ENCODE peak calls at places on chromosomes 5 and 9, in nine cellular contexts. I is A549, G is SK-N-SH, U is epithelial cell of esophagus, C is tibial artery, D is AG04450, R is HL-60, X is aorta, V is suprapubic skin. W is an unnamed sample.

GRCh38 chr5:78328585-78329173 is 31.7 kb upstream of the SCAMP1 start:
- DNase-seq in I (no peak), G (no peak), U (peak), C (no peak), D (peak), R (no peak), X (no peak), V (no peak), W (no peak)

GRCh38 chr5:41951224-41951623 is 26.1 kb downstream of the FBXO4 start:
- DNase-seq in I (no peak), G (no peak), U (no peak), C (no peak), D (no peak), R (no peak), X (no peak), V (no peak), W (no peak)

GRCh38 chr5:166211640-166212039 is 2079.8 kb upstream of the WWC1 start:
- DNase-seq in I (no peak), G (no peak), U (no peak), C (no peak), D (no peak), R (no peak), X (no peak), V (no peak), W (no peak)

GRCh38 chr5:141869514-141869913 is 8.7 kb downstream of the PCDH1 start:
- DNase-seq in I (no peak), G (no peak), U (peak), C (peak), D (no peak), R (no peak), X (no peak), V (no peak), W (no peak)

GRCh38 chr5:152404494-152404893 is 585 bp downstream of the NMUR2 start:
- DNase-seq in I (no peak), G (no peak), U (no peak), C (no peak), D (no peak), R (no peak), X (no peak), V (no peak), W (no peak)

GRCh38 chr5:128083811-128084227 is 253 bp downstream of the SLC12A2 start:
- DNase-seq in I (peak), G (peak), U (no peak), C (peak), D (no peak), R (no peak), X (no peak), V (no peak), W (no peak)

GRCh38 chr5:31496301-31496700 is 35.6 kb downstream of the DROSHA start:
- DNase-seq in I (no peak), G (no peak), U (no peak), C (no peak), D (no peak), R (no peak), X (no peak), V (no peak), W (no peak)

GRCh38 chr5:172411423-172412111 is 42.8 kb downstream of the SH3PXD2B start:
- DNase-seq in I (no peak), G (no peak), U (no peak), C (no peak), D (no peak), R (no peak), X (no peak), V (no peak), W (no peak)

GRCh38 chr9:69180670-69181069 is 6.6 kb downstream of the TJP2 start:
- DNase-seq in I (peak), G (peak), U (peak), C (peak), D (peak), R (peak), X (peak), V (no peak), W (peak)

GRCh38 chr5:68449380-68449779 is 233.8 kb downstream of the PIK3R1 start:
- DNase-seq in I (no peak), G (no peak), U (no peak), C (peak), D (no peak), R (no peak), X (peak), V (no peak), W (no peak)

GRCh38 chr5:19042106-19042505 is 945.9 kb downstream of the CDH18 start:
- DNase-seq in I (no peak), G (no peak), U (no peak), C (no peak), D (no peak), R (no peak), X (no peak), V (no peak), W (no peak)

GRCh38 chr5:170228756-170229459 is 3.9 kb upstream of the C5orf58 start:
- DNase-seq in I (no peak), G (no peak), U (no peak), C (no peak), D (no peak), R (no peak), X (no peak), V (no peak), W (no peak)

DNA sequence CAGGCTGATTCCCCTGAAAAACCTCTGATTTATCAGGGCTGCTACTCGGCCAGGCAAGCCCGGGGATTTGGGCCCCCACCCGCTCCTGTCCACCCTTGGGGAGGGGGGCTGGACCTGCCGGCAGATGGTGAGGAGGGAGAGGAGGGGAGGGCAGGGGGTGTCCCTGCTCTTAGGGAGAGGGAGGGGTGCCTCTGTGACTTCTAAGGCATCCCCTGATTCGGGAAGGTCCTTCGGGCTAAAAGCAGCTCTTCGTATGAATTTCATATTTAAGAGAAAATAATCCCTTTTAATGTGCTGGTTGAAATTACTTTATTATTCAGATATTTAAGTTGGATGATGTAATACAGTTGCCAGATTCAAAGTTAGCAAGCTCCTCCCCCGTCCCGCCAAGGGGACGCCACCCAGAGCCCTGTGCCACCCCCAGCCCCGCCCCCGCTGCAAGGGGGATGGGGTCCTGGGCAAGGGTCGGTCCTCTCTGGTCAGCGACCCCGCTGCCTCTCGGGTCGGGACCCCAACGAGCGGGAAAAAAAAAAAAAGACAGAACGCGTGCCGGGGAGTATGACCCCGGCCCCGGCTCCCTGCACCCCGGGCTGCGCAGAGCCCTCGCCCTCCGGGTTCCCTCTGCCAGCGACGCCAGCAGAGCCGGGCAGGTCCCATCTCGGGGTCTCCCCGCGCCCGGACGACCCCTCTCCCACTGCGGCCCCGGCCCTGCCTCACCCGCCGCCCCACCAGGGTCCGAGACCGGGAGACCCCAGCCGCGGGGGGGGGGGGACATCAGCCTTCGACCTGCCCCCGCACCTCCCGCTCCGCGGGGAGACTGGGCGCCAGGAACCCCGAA is 12.4 kb downstream of the LHX3 start:
- DNase-seq in I (no peak), G (peak), U (no peak), C (no peak), D (no peak), R (no peak), X (no peak), V (no peak), W (no peak)
- H3K4me3 ChIP-seq in I (peak), G (no peak), U (no peak), C (no peak), D (no peak), R (no peak), X (no peak), V (no peak), W (no peak)

GRCh38 chr5:76816110-76816831 is 2.6 kb upstream of the F2RL1 start:
- DNase-seq in I (no peak), G (no peak), U (peak), C (no peak), D (no peak), R (no peak), X (no peak), V (no peak), W (no peak)

GRCh38 chr5:76820491-76820890 is 1.7 kb downstream of the F2RL1 start:
- DNase-seq in I (peak), G (no peak), U (no peak), C (no peak), D (no peak), R (no peak), X (no peak), V (no peak), W (no peak)

GRCh38 chr5:76818844-76819831 is at the start of gene F2RL1:
- DNase-seq in I (peak), G (peak), U (peak), C (peak), D (no peak), R (no peak), X (peak), V (peak), W (no peak)

GRCh38 chr5:76813982-76814562 is 4.8 kb upstream of the F2RL1 start:
- DNase-seq in I (peak), G (no peak), U (peak), C (no peak), D (peak), R (no peak), X (no peak), V (no peak), W (no peak)

GRCh38 chr5:76819851-76820280 is 1.0 kb downstream of the F2RL1 start:
- DNase-seq in I (peak), G (no peak), U (no peak), C (no peak), D (no peak), R (no peak), X (peak), V (no peak), W (no peak)
- H3K4me3 ChIP-seq in I (peak), G (peak), U (peak), C (peak), D (peak), R (no peak), X (no peak), V (peak), W (peak)

GRCh38 chr5:88480245-88480644 is 211.6 kb upstream of the TMEM161B start:
- DNase-seq in I (no peak), G (peak), U (no peak), C (no peak), D (no peak), R (no peak), X (no peak), V (no peak), W (no peak)
- H3K4me3 ChIP-seq in I (no peak), G (no peak), U (no peak), C (no peak), D (no peak), R (no peak), X (no peak), V (no peak), W (no peak)

DNA sequence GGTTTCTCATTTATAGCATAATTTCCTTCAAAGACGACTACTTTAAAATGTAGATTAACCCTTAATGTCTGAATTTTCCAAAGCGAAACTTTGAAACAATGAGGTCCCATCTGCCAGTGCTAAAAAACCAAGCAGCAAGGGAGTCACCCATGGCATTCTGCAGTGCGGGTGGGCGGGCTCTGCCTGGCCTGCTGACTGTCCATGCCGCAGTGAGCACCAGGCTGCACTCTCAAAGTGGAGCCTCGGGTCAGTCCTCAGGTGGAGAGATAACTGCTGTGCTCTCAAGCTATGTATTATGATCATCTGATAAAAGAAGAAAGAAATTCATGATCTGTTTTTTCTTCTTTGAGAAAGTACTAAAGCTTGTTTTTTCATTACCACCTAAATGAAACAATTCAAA is 581.6 kb downstream of the CETN3 start:
- DNase-seq in I (no peak), G (no peak), U (no peak), C (no peak), D (no peak), R (no peak), X (no peak), V (no peak), W (no peak)
- H3K4me3 ChIP-seq in I (no peak), G (no peak), U (no peak), C (peak), D (no peak), R (no peak), X (no peak), V (no peak), W (no peak)

GRCh38 chr5:178589180-178590140 is 733 bp downstream of the COL23A1 start:
- DNase-seq in I (no peak), G (peak), U (peak), C (no peak), D (no peak), R (peak), X (peak), V (no peak), W (no peak)

GRCh38 chr5:178590141-178590923 is at the start of gene COL23A1:
- DNase-seq in I (no peak), G (peak), U (peak), C (peak), D (no peak), R (peak), X (peak), V (no peak), W (no peak)

GRCh38 chr5:178587793-178588611 is 2.2 kb downstream of the COL23A1 start:
- DNase-seq in I (no peak), G (no peak), U (no peak), C (no peak), D (no peak), R (peak), X (no peak), V (no peak), W (no peak)

GRCh38 chr5:178590924-178591423 is 781 bp upstream of the COL23A1 start:
- DNase-seq in I (no peak), G (no peak), U (peak), C (no peak), D (no peak), R (no peak), X (no peak), V (no peak), W (no peak)

GRCh38 chr5:178588769-178589168 is 1.4 kb downstream of the COL23A1 start:
- DNase-seq in I (no peak), G (no peak), U (no peak), C (no peak), D (no peak), R (no peak), X (no peak), V (no peak), W (no peak)
- H3K4me3 ChIP-seq in I (no peak), G (no peak), U (no peak), C (no peak), D (no peak), R (peak), X (no peak), V (no peak), W (no peak)

DNA sequence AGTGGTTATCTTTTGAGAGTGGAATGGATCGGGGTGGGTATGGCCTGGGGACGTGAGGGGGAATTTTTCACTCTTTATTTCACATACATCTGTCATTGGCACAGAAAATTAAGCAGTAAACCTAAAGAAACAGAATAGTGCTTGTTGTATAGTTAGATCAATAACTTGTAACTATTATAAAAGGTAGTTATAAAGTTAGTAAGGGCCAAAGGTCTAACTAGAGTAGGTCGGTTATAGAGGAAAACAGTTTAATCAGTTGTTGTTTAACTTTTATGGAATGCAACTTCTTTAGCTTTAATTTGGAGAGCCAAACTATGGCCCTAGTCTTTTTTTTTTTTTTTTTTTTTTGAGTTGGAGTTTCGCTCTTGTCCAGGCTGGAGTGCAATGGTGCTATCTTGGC is 66.0 kb upstream of the ABL1 start:
- DNase-seq in I (no peak), G (no peak), U (no peak), C (no peak), D (no peak), R (no peak), X (no peak), V (no peak), W (no peak)
- H3K4me3 ChIP-seq in I (no peak), G (no peak), U (no peak), C (no peak), D (no peak), R (no peak), X (no peak), V (no peak), W (no peak)

W was measured in AG04449.